ENCODE peak calls at places on chromosomes 11 and 22, in ten cellular contexts. One of them, this sample, is unnamed.

GRCh38 chr22:48905206-48905975 is 922.3 kb downstream of the BRD1 start:
- DNase-seq in mucosa of descending colon: no peak
- DNase-seq in RPMI7951: no peak
- DNase-seq in GM04503: no peak
- DNase-seq in MCF 10A: no peak
- DNase-seq in osteocyte: peak
- DNase-seq in GM10248: no peak
- DNase-seq in A549: no peak
- DNase-seq in NCI-H1694: no peak
- DNase-seq in GM18507: no peak
- DNase-seq in this sample: no peak

GRCh38 chr11:131867457-131868257 is 497.2 kb downstream of the NTM start:
- DNase-seq in mucosa of descending colon: peak
- DNase-seq in RPMI7951: peak
- DNase-seq in GM04503: peak
- DNase-seq in MCF 10A: peak
- DNase-seq in osteocyte: peak
- DNase-seq in GM10248: peak
- DNase-seq in A549: no peak
- DNase-seq in NCI-H1694: no peak
- DNase-seq in GM18507: peak
- DNase-seq in this sample: peak

GRCh38 chr11:77044356-77044755 is 10.2 kb downstream of the B3GNT6 start:
- DNase-seq in mucosa of descending colon: no peak
- DNase-seq in RPMI7951: no peak
- DNase-seq in GM04503: no peak
- DNase-seq in MCF 10A: no peak
- DNase-seq in osteocyte: no peak
- DNase-seq in GM10248: no peak
- DNase-seq in A549: no peak
- DNase-seq in NCI-H1694: no peak
- DNase-seq in GM18507: no peak
- DNase-seq in this sample: no peak

GRCh38 chr11:22432331-22433065 is 94.3 kb downstream of the SLC17A6 start:
- DNase-seq in mucosa of descending colon: no peak
- DNase-seq in RPMI7951: no peak
- DNase-seq in GM04503: no peak
- DNase-seq in MCF 10A: no peak
- DNase-seq in osteocyte: no peak
- DNase-seq in GM10248: peak
- DNase-seq in A549: no peak
- DNase-seq in NCI-H1694: no peak
- DNase-seq in GM18507: no peak
- DNase-seq in this sample: no peak

GRCh38 chr11:56172256-56172835 is 4.1 kb upstream of the OR5J2 start:
- DNase-seq in mucosa of descending colon: no peak
- DNase-seq in RPMI7951: no peak
- DNase-seq in GM04503: no peak
- DNase-seq in MCF 10A: no peak
- DNase-seq in osteocyte: no peak
- DNase-seq in GM10248: no peak
- DNase-seq in A549: no peak
- DNase-seq in NCI-H1694: no peak
- DNase-seq in GM18507: no peak
- DNase-seq in this sample: no peak

GRCh38 chr11:66219846-66220565 is 48.4 kb upstream of the RAB1B start:
- DNase-seq in mucosa of descending colon: no peak
- DNase-seq in RPMI7951: no peak
- DNase-seq in GM04503: no peak
- DNase-seq in MCF 10A: no peak
- DNase-seq in osteocyte: no peak
- DNase-seq in GM10248: no peak
- DNase-seq in A549: no peak
- DNase-seq in NCI-H1694: no peak
- DNase-seq in GM18507: no peak
- DNase-seq in this sample: no peak

GRCh38 chr11:106128740-106129139 is 51.3 kb downstream of the AASDHPPT start:
- DNase-seq in mucosa of descending colon: no peak
- DNase-seq in RPMI7951: no peak
- DNase-seq in GM04503: no peak
- DNase-seq in MCF 10A: no peak
- DNase-seq in osteocyte: no peak
- DNase-seq in GM10248: no peak
- DNase-seq in A549: no peak
- DNase-seq in NCI-H1694: no peak
- DNase-seq in GM18507: no peak
- DNase-seq in this sample: no peak

GRCh38 chr22:46539169-46539568 is 1.7 kb upstream of the CELSR1 start:
- DNase-seq in mucosa of descending colon: no peak
- DNase-seq in RPMI7951: no peak
- DNase-seq in GM04503: no peak
- DNase-seq in MCF 10A: peak
- DNase-seq in osteocyte: no peak
- DNase-seq in GM10248: no peak
- DNase-seq in A549: no peak
- DNase-seq in NCI-H1694: no peak
- DNase-seq in GM18507: no peak
- DNase-seq in this sample: no peak

GRCh38 chr11:6437423-6437822 is 3.4 kb downstream of the HPX start:
- DNase-seq in mucosa of descending colon: no peak
- DNase-seq in RPMI7951: no peak
- DNase-seq in GM04503: no peak
- DNase-seq in MCF 10A: no peak
- DNase-seq in osteocyte: no peak
- DNase-seq in GM10248: no peak
- DNase-seq in A549: no peak
- DNase-seq in NCI-H1694: no peak
- DNase-seq in GM18507: no peak
- DNase-seq in this sample: no peak

GRCh38 chr22:45170001-45170466 is 6.3 kb downstream of the NUP50 start:
- DNase-seq in mucosa of descending colon: no peak
- DNase-seq in RPMI7951: peak
- DNase-seq in GM04503: no peak
- DNase-seq in MCF 10A: no peak
- DNase-seq in osteocyte: no peak
- DNase-seq in GM10248: no peak
- DNase-seq in A549: no peak
- DNase-seq in NCI-H1694: no peak
- DNase-seq in GM18507: no peak
- DNase-seq in this sample: no peak

GRCh38 chr11:110468095-110468494 is 38.3 kb downstream of the FDX1 start:
- DNase-seq in mucosa of descending colon: no peak
- DNase-seq in RPMI7951: no peak
- DNase-seq in GM04503: no peak
- DNase-seq in MCF 10A: no peak
- DNase-seq in osteocyte: no peak
- DNase-seq in GM10248: no peak
- DNase-seq in A549: no peak
- DNase-seq in NCI-H1694: no peak
- DNase-seq in GM18507: no peak
- DNase-seq in this sample: no peak

GRCh38 chr11:131423715-131424114 is 53.3 kb downstream of the NTM start:
- DNase-seq in mucosa of descending colon: no peak
- DNase-seq in RPMI7951: no peak
- DNase-seq in GM04503: no peak
- DNase-seq in MCF 10A: no peak
- DNase-seq in osteocyte: no peak
- DNase-seq in GM10248: no peak
- DNase-seq in A549: peak
- DNase-seq in NCI-H1694: no peak
- DNase-seq in GM18507: no peak
- DNase-seq in this sample: no peak

GRCh38 chr22:44393066-44393465 is 80.3 kb upstream of the SHISAL1 start:
- DNase-seq in mucosa of descending colon: peak
- DNase-seq in RPMI7951: no peak
- DNase-seq in GM04503: no peak
- DNase-seq in MCF 10A: no peak
- DNase-seq in osteocyte: peak
- DNase-seq in GM10248: no peak
- DNase-seq in A549: no peak
- DNase-seq in NCI-H1694: no peak
- DNase-seq in GM18507: no peak
- DNase-seq in this sample: no peak

GRCh38 chr11:87754685-87755084 is 420.6 kb downstream of the RAB38 start:
- DNase-seq in mucosa of descending colon: no peak
- DNase-seq in RPMI7951: no peak
- DNase-seq in GM04503: no peak
- DNase-seq in MCF 10A: peak
- DNase-seq in osteocyte: no peak
- DNase-seq in GM10248: no peak
- DNase-seq in A549: no peak
- DNase-seq in NCI-H1694: no peak
- DNase-seq in GM18507: no peak
- DNase-seq in this sample: no peak

GRCh38 chr11:121688860-121689614 is 236.3 kb upstream of the SORL1-AS1 start:
- DNase-seq in mucosa of descending colon: no peak
- DNase-seq in RPMI7951: no peak
- DNase-seq in GM04503: no peak
- DNase-seq in MCF 10A: no peak
- DNase-seq in osteocyte: no peak
- DNase-seq in GM10248: no peak
- DNase-seq in A549: no peak
- DNase-seq in NCI-H1694: no peak
- DNase-seq in GM18507: no peak
- DNase-seq in this sample: no peak

GRCh38 chr11:28176231-28176853 is 68.2 kb downstream of the METTL15 start:
- DNase-seq in mucosa of descending colon: no peak
- DNase-seq in RPMI7951: peak
- DNase-seq in GM04503: peak
- DNase-seq in MCF 10A: peak
- DNase-seq in osteocyte: no peak
- DNase-seq in GM10248: no peak
- DNase-seq in A549: no peak
- DNase-seq in NCI-H1694: no peak
- DNase-seq in GM18507: no peak
- DNase-seq in this sample: no peak

GRCh38 chr11:10201343-10201742 is 92.7 kb downstream of the SBF2 start:
- DNase-seq in mucosa of descending colon: no peak
- DNase-seq in RPMI7951: no peak
- DNase-seq in GM04503: no peak
- DNase-seq in MCF 10A: no peak
- DNase-seq in osteocyte: no peak
- DNase-seq in GM10248: no peak
- DNase-seq in A549: no peak
- DNase-seq in NCI-H1694: no peak
- DNase-seq in GM18507: no peak
- DNase-seq in this sample: no peak

GRCh38 chr11:68302256-68303054 is 9.9 kb upstream of the LRP5 start:
- DNase-seq in mucosa of descending colon: peak
- DNase-seq in RPMI7951: peak
- DNase-seq in GM04503: no peak
- DNase-seq in MCF 10A: peak
- DNase-seq in osteocyte: no peak
- DNase-seq in GM10248: no peak
- DNase-seq in A549: no peak
- DNase-seq in NCI-H1694: no peak
- DNase-seq in GM18507: no peak
- DNase-seq in this sample: no peak

GRCh38 chr11:72241290-72241781 is 2.6 kb downstream of the PHOX2A start:
- DNase-seq in mucosa of descending colon: no peak
- DNase-seq in RPMI7951: no peak
- DNase-seq in GM04503: no peak
- DNase-seq in MCF 10A: no peak
- DNase-seq in osteocyte: no peak
- DNase-seq in GM10248: no peak
- DNase-seq in A549: no peak
- DNase-seq in NCI-H1694: no peak
- DNase-seq in GM18507: no peak
- DNase-seq in this sample: peak

GRCh38 chr11:110830344-110831141 is 118.3 kb upstream of the ARHGAP20 start:
- DNase-seq in mucosa of descending colon: no peak
- DNase-seq in RPMI7951: no peak
- DNase-seq in GM04503: no peak
- DNase-seq in MCF 10A: no peak
- DNase-seq in osteocyte: no peak
- DNase-seq in GM10248: no peak
- DNase-seq in A549: no peak
- DNase-seq in NCI-H1694: no peak
- DNase-seq in GM18507: no peak
- DNase-seq in this sample: no peak

GRCh38 chr11:42625757-42626156 is 686.0 kb upstream of the API5 start:
- DNase-seq in mucosa of descending colon: no peak
- DNase-seq in RPMI7951: no peak
- DNase-seq in GM04503: no peak
- DNase-seq in MCF 10A: no peak
- DNase-seq in osteocyte: no peak
- DNase-seq in GM10248: no peak
- DNase-seq in A549: no peak
- DNase-seq in NCI-H1694: no peak
- DNase-seq in GM18507: no peak
- DNase-seq in this sample: no peak

GRCh38 chr11:61690706-61691377 is 10.7 kb downstream of the DAGLA start:
- DNase-seq in mucosa of descending colon: peak
- DNase-seq in RPMI7951: no peak
- DNase-seq in GM04503: no peak
- DNase-seq in MCF 10A: no peak
- DNase-seq in osteocyte: no peak
- DNase-seq in GM10248: no peak
- DNase-seq in A549: no peak
- DNase-seq in NCI-H1694: peak
- DNase-seq in GM18507: no peak
- DNase-seq in this sample: no peak

GRCh38 chr11:65189191-65189590 is 7.5 kb downstream of the CAPN1 start:
- DNase-seq in mucosa of descending colon: no peak
- DNase-seq in RPMI7951: no peak
- DNase-seq in GM04503: no peak
- DNase-seq in MCF 10A: no peak
- DNase-seq in osteocyte: no peak
- DNase-seq in GM10248: no peak
- DNase-seq in A549: no peak
- DNase-seq in NCI-H1694: no peak
- DNase-seq in GM18507: no peak
- DNase-seq in this sample: no peak

GRCh38 chr11:76313913-76314740 is 66.8 kb downstream of the THAP12 start:
- DNase-seq in mucosa of descending colon: no peak
- DNase-seq in RPMI7951: no peak
- DNase-seq in GM04503: no peak
- DNase-seq in MCF 10A: no peak
- DNase-seq in osteocyte: no peak
- DNase-seq in GM10248: no peak
- DNase-seq in A549: no peak
- DNase-seq in NCI-H1694: no peak
- DNase-seq in GM18507: no peak
- DNase-seq in this sample: no peak

GRCh38 chr11:115112779-115113178 is 391.4 kb downstream of the CADM1 start:
- DNase-seq in mucosa of descending colon: no peak
- DNase-seq in RPMI7951: no peak
- DNase-seq in GM04503: no peak
- DNase-seq in MCF 10A: no peak
- DNase-seq in osteocyte: no peak
- DNase-seq in GM10248: no peak
- DNase-seq in A549: no peak
- DNase-seq in NCI-H1694: peak
- DNase-seq in GM18507: no peak
- DNase-seq in this sample: no peak

GRCh38 chr11:66905631-66906030 is 48.8 kb downstream of the LRFN4 start:
- DNase-seq in mucosa of descending colon: no peak
- DNase-seq in RPMI7951: no peak
- DNase-seq in GM04503: no peak
- DNase-seq in MCF 10A: no peak
- DNase-seq in osteocyte: no peak
- DNase-seq in GM10248: no peak
- DNase-seq in A549: no peak
- DNase-seq in NCI-H1694: no peak
- DNase-seq in GM18507: no peak
- DNase-seq in this sample: no peak

This sample was measured in GM20000.